ENCODE peak calls at places on chromosomes 4 and X, in eight cellular contexts. One of them, this sample, is unnamed.

GRCh38 chr4:38935391-38936073 is 67.9 kb downstream of the FAM114A1 start:
- DNase-seq in fibroblast of lung: no peak
- DNase-seq in cardiac muscle cell: no peak
- DNase-seq in astrocyte: no peak
- DNase-seq in CD4-positive, alpha-beta memory T cell: no peak
- DNase-seq in heart left ventricle: no peak
- DNase-seq in endothelial cell of umbilical vein: no peak
- DNase-seq in AG04450: no peak
- DNase-seq in this sample: no peak

GRCh38 chr4:24768006-24768405 is 27.4 kb upstream of the SOD3 start:
- DNase-seq in fibroblast of lung: no peak
- DNase-seq in cardiac muscle cell: no peak
- DNase-seq in astrocyte: no peak
- DNase-seq in CD4-positive, alpha-beta memory T cell: no peak
- DNase-seq in heart left ventricle: no peak
- DNase-seq in endothelial cell of umbilical vein: no peak
- DNase-seq in AG04450: no peak
- DNase-seq in this sample: no peak

GRCh38 chr4:116332508-116332907 is 752.9 kb downstream of the TRAM1L1 start:
- DNase-seq in fibroblast of lung: no peak
- DNase-seq in cardiac muscle cell: no peak
- DNase-seq in astrocyte: no peak
- DNase-seq in CD4-positive, alpha-beta memory T cell: no peak
- DNase-seq in heart left ventricle: no peak
- DNase-seq in endothelial cell of umbilical vein: no peak
- DNase-seq in AG04450: no peak
- DNase-seq in this sample: no peak

GRCh38 chr4:133136833-133137232 is 12.3 kb upstream of the PCDH10 start:
- DNase-seq in fibroblast of lung: no peak
- DNase-seq in cardiac muscle cell: no peak
- DNase-seq in astrocyte: no peak
- DNase-seq in CD4-positive, alpha-beta memory T cell: no peak
- DNase-seq in heart left ventricle: no peak
- DNase-seq in endothelial cell of umbilical vein: peak
- DNase-seq in AG04450: no peak
- DNase-seq in this sample: no peak

GRCh38 chrX:13662537-13662841 is 9.5 kb downstream of the TCEANC start:
- DNase-seq in fibroblast of lung: peak
- DNase-seq in cardiac muscle cell: peak
- DNase-seq in astrocyte: no peak
- DNase-seq in CD4-positive, alpha-beta memory T cell: no peak
- DNase-seq in heart left ventricle: no peak
- DNase-seq in endothelial cell of umbilical vein: no peak
- DNase-seq in AG04450: no peak
- DNase-seq in this sample: no peak

GRCh38 chrX:148381603-148382002 is 118.8 kb upstream of the AFF2 start:
- DNase-seq in fibroblast of lung: no peak
- DNase-seq in cardiac muscle cell: no peak
- DNase-seq in astrocyte: no peak
- DNase-seq in CD4-positive, alpha-beta memory T cell: peak
- DNase-seq in heart left ventricle: no peak
- DNase-seq in endothelial cell of umbilical vein: no peak
- DNase-seq in AG04450: no peak
- DNase-seq in this sample: peak

GRCh38 chr4:176545886-176546285 is 226.1 kb downstream of the SPCS3 start:
- DNase-seq in fibroblast of lung: peak
- DNase-seq in cardiac muscle cell: no peak
- DNase-seq in astrocyte: no peak
- DNase-seq in CD4-positive, alpha-beta memory T cell: no peak
- DNase-seq in heart left ventricle: no peak
- DNase-seq in endothelial cell of umbilical vein: no peak
- DNase-seq in AG04450: no peak
- DNase-seq in this sample: no peak

GRCh38 chr4:9880411-9881197 is 99.2 kb downstream of the DRD5 start:
- DNase-seq in fibroblast of lung: no peak
- DNase-seq in cardiac muscle cell: peak
- DNase-seq in astrocyte: no peak
- DNase-seq in CD4-positive, alpha-beta memory T cell: no peak
- DNase-seq in heart left ventricle: no peak
- DNase-seq in endothelial cell of umbilical vein: no peak
- DNase-seq in AG04450: no peak
- DNase-seq in this sample: no peak

GRCh38 chr4:105541420-105541819 is 11.0 kb upstream of the ARHGEF38 start:
- DNase-seq in fibroblast of lung: no peak
- DNase-seq in cardiac muscle cell: no peak
- DNase-seq in astrocyte: no peak
- DNase-seq in CD4-positive, alpha-beta memory T cell: no peak
- DNase-seq in heart left ventricle: no peak
- DNase-seq in endothelial cell of umbilical vein: no peak
- DNase-seq in AG04450: no peak
- DNase-seq in this sample: no peak

GRCh38 chr4:8303485-8304281 is 34.1 kb downstream of the HTRA3 start:
- DNase-seq in fibroblast of lung: peak
- DNase-seq in cardiac muscle cell: peak
- DNase-seq in astrocyte: peak
- DNase-seq in CD4-positive, alpha-beta memory T cell: no peak
- DNase-seq in heart left ventricle: peak
- DNase-seq in endothelial cell of umbilical vein: peak
- DNase-seq in AG04450: peak
- DNase-seq in this sample: no peak

GRCh38 chr4:119550857-119551532 is 77.6 kb downstream of the PDE5A start:
- DNase-seq in fibroblast of lung: no peak
- DNase-seq in cardiac muscle cell: no peak
- DNase-seq in astrocyte: peak
- DNase-seq in CD4-positive, alpha-beta memory T cell: no peak
- DNase-seq in heart left ventricle: no peak
- DNase-seq in endothelial cell of umbilical vein: no peak
- DNase-seq in AG04450: no peak
- DNase-seq in this sample: no peak

GRCh38 chrX:71178908-71179307 is 34.3 kb downstream of the NLGN3 start:
- DNase-seq in fibroblast of lung: peak
- DNase-seq in cardiac muscle cell: peak
- DNase-seq in astrocyte: peak
- DNase-seq in CD4-positive, alpha-beta memory T cell: peak
- DNase-seq in heart left ventricle: peak
- DNase-seq in endothelial cell of umbilical vein: peak
- DNase-seq in AG04450: peak
- DNase-seq in this sample: peak

GRCh38 chr4:37678624-37679023 is 7.6 kb downstream of the RELL1 start:
- DNase-seq in fibroblast of lung: no peak
- DNase-seq in cardiac muscle cell: peak
- DNase-seq in astrocyte: no peak
- DNase-seq in CD4-positive, alpha-beta memory T cell: no peak
- DNase-seq in heart left ventricle: no peak
- DNase-seq in endothelial cell of umbilical vein: no peak
- DNase-seq in AG04450: no peak
- DNase-seq in this sample: no peak

GRCh38 chr4:41454393-41454792 is 83.6 kb upstream of the LIMCH1 start:
- DNase-seq in fibroblast of lung: no peak
- DNase-seq in cardiac muscle cell: no peak
- DNase-seq in astrocyte: no peak
- DNase-seq in CD4-positive, alpha-beta memory T cell: no peak
- DNase-seq in heart left ventricle: no peak
- DNase-seq in endothelial cell of umbilical vein: no peak
- DNase-seq in AG04450: no peak
- DNase-seq in this sample: no peak

GRCh38 chr4:104531390-104531789 is 36.7 kb upstream of the CXXC4 start:
- DNase-seq in fibroblast of lung: peak
- DNase-seq in cardiac muscle cell: peak
- DNase-seq in astrocyte: no peak
- DNase-seq in CD4-positive, alpha-beta memory T cell: no peak
- DNase-seq in heart left ventricle: no peak
- DNase-seq in endothelial cell of umbilical vein: no peak
- DNase-seq in AG04450: no peak
- DNase-seq in this sample: no peak

GRCh38 chr4:8030121-8030781 is 90.6 kb upstream of the AFAP1 start:
- DNase-seq in fibroblast of lung: no peak
- DNase-seq in cardiac muscle cell: no peak
- DNase-seq in astrocyte: no peak
- DNase-seq in CD4-positive, alpha-beta memory T cell: no peak
- DNase-seq in heart left ventricle: no peak
- DNase-seq in endothelial cell of umbilical vein: no peak
- DNase-seq in AG04450: no peak
- DNase-seq in this sample: no peak

GRCh38 chrX:29870608-29871007 is 344.8 kb upstream of the MAGEB2 start:
- DNase-seq in fibroblast of lung: no peak
- DNase-seq in cardiac muscle cell: no peak
- DNase-seq in astrocyte: no peak
- DNase-seq in CD4-positive, alpha-beta memory T cell: no peak
- DNase-seq in heart left ventricle: no peak
- DNase-seq in endothelial cell of umbilical vein: no peak
- DNase-seq in AG04450: no peak
- DNase-seq in this sample: no peak

GRCh38 chrX:100407784-100408642 is 2.1 kb downstream of the PCDH19 start:
- DNase-seq in fibroblast of lung: no peak
- DNase-seq in cardiac muscle cell: no peak
- DNase-seq in astrocyte: no peak
- DNase-seq in CD4-positive, alpha-beta memory T cell: no peak
- DNase-seq in heart left ventricle: no peak
- DNase-seq in endothelial cell of umbilical vein: peak
- DNase-seq in AG04450: no peak
- DNase-seq in this sample: no peak
- H3K4me3 ChIP-seq in fibroblast of lung: no peak
- H3K4me3 ChIP-seq in cardiac muscle cell: peak
- H3K4me3 ChIP-seq in astrocyte: no peak
- H3K4me3 ChIP-seq in CD4-positive, alpha-beta memory T cell: no peak
- H3K4me3 ChIP-seq in heart left ventricle: peak
- H3K4me3 ChIP-seq in endothelial cell of umbilical vein: no peak
- H3K4me3 ChIP-seq in AG04450: no peak
- H3K4me3 ChIP-seq in this sample: no peak

GRCh38 chrX:125894947-125895346 is 271.1 kb downstream of the DCAF12L2 start:
- DNase-seq in fibroblast of lung: no peak
- DNase-seq in cardiac muscle cell: no peak
- DNase-seq in astrocyte: no peak
- DNase-seq in CD4-positive, alpha-beta memory T cell: no peak
- DNase-seq in heart left ventricle: no peak
- DNase-seq in endothelial cell of umbilical vein: no peak
- DNase-seq in AG04450: no peak
- DNase-seq in this sample: no peak
- H3K4me3 ChIP-seq in fibroblast of lung: no peak
- H3K4me3 ChIP-seq in cardiac muscle cell: no peak
- H3K4me3 ChIP-seq in astrocyte: no peak
- H3K4me3 ChIP-seq in CD4-positive, alpha-beta memory T cell: no peak
- H3K4me3 ChIP-seq in heart left ventricle: no peak
- H3K4me3 ChIP-seq in endothelial cell of umbilical vein: no peak
- H3K4me3 ChIP-seq in AG04450: no peak
- H3K4me3 ChIP-seq in this sample: no peak

GRCh38 chrX:15906544-15906943 is 51.9 kb upstream of the AP1S2 start:
- DNase-seq in fibroblast of lung: peak
- DNase-seq in cardiac muscle cell: no peak
- DNase-seq in astrocyte: no peak
- DNase-seq in CD4-positive, alpha-beta memory T cell: no peak
- DNase-seq in heart left ventricle: no peak
- DNase-seq in endothelial cell of umbilical vein: no peak
- DNase-seq in AG04450: no peak
- DNase-seq in this sample: no peak
- H3K4me3 ChIP-seq in fibroblast of lung: no peak
- H3K4me3 ChIP-seq in cardiac muscle cell: no peak
- H3K4me3 ChIP-seq in astrocyte: no peak
- H3K4me3 ChIP-seq in CD4-positive, alpha-beta memory T cell: no peak
- H3K4me3 ChIP-seq in heart left ventricle: no peak
- H3K4me3 ChIP-seq in endothelial cell of umbilical vein: no peak
- H3K4me3 ChIP-seq in AG04450: no peak
- H3K4me3 ChIP-seq in this sample: no peak

GRCh38 chr4:57039345-57039744 is 60.6 kb downstream of the POLR2B start:
- DNase-seq in fibroblast of lung: no peak
- DNase-seq in cardiac muscle cell: peak
- DNase-seq in astrocyte: no peak
- DNase-seq in CD4-positive, alpha-beta memory T cell: no peak
- DNase-seq in heart left ventricle: no peak
- DNase-seq in endothelial cell of umbilical vein: no peak
- DNase-seq in AG04450: no peak
- DNase-seq in this sample: no peak

GRCh38 chr4:57044279-57044678 is 65.6 kb downstream of the POLR2B start:
- DNase-seq in fibroblast of lung: peak
- DNase-seq in cardiac muscle cell: no peak
- DNase-seq in astrocyte: no peak
- DNase-seq in CD4-positive, alpha-beta memory T cell: no peak
- DNase-seq in heart left ventricle: no peak
- DNase-seq in endothelial cell of umbilical vein: no peak
- DNase-seq in AG04450: no peak
- DNase-seq in this sample: no peak

GRCh38 chr4:57040510-57040909 is 61.8 kb downstream of the POLR2B start:
- DNase-seq in fibroblast of lung: no peak
- DNase-seq in cardiac muscle cell: no peak
- DNase-seq in astrocyte: no peak
- DNase-seq in CD4-positive, alpha-beta memory T cell: no peak
- DNase-seq in heart left ventricle: no peak
- DNase-seq in endothelial cell of umbilical vein: no peak
- DNase-seq in AG04450: no peak
- DNase-seq in this sample: no peak

GRCh38 chr4:57044996-57045395 is 65.2 kb downstream of the IGFBP7 start:
- DNase-seq in fibroblast of lung: no peak
- DNase-seq in cardiac muscle cell: peak
- DNase-seq in astrocyte: peak
- DNase-seq in CD4-positive, alpha-beta memory T cell: no peak
- DNase-seq in heart left ventricle: no peak
- DNase-seq in endothelial cell of umbilical vein: no peak
- DNase-seq in AG04450: no peak
- DNase-seq in this sample: no peak

GRCh38 chr4:57043304-57044251 is 64.9 kb downstream of the POLR2B start:
- DNase-seq in fibroblast of lung: no peak
- DNase-seq in cardiac muscle cell: peak
- DNase-seq in astrocyte: peak
- DNase-seq in CD4-positive, alpha-beta memory T cell: no peak
- DNase-seq in heart left ventricle: peak
- DNase-seq in endothelial cell of umbilical vein: peak
- DNase-seq in AG04450: no peak
- DNase-seq in this sample: no peak
- H3K4me3 ChIP-seq in fibroblast of lung: no peak
- H3K4me3 ChIP-seq in cardiac muscle cell: no peak
- H3K4me3 ChIP-seq in astrocyte: peak
- H3K4me3 ChIP-seq in CD4-positive, alpha-beta memory T cell: no peak
- H3K4me3 ChIP-seq in heart left ventricle: no peak
- H3K4me3 ChIP-seq in endothelial cell of umbilical vein: no peak
- H3K4me3 ChIP-seq in AG04450: no peak
- H3K4me3 ChIP-seq in this sample: no peak

GRCh38 chrX:119234931-119235555 is 1.0 kb upstream of the PGRMC1 start:
- DNase-seq in fibroblast of lung: peak
- DNase-seq in cardiac muscle cell: peak
- DNase-seq in astrocyte: no peak
- DNase-seq in CD4-positive, alpha-beta memory T cell: no peak
- DNase-seq in heart left ventricle: no peak
- DNase-seq in endothelial cell of umbilical vein: no peak
- DNase-seq in AG04450: no peak
- DNase-seq in this sample: no peak

GRCh38 chrX:119235872-119236598 is at the start of gene PGRMC1:
- DNase-seq in fibroblast of lung: peak
- DNase-seq in cardiac muscle cell: peak
- DNase-seq in astrocyte: peak
- DNase-seq in CD4-positive, alpha-beta memory T cell: peak
- DNase-seq in heart left ventricle: peak
- DNase-seq in endothelial cell of umbilical vein: peak
- DNase-seq in AG04450: peak
- DNase-seq in this sample: peak

GRCh38 chrX:119238557-119238956 is 2.5 kb downstream of the PGRMC1 start:
- DNase-seq in fibroblast of lung: peak
- DNase-seq in cardiac muscle cell: peak
- DNase-seq in astrocyte: peak
- DNase-seq in CD4-positive, alpha-beta memory T cell: no peak
- DNase-seq in heart left ventricle: no peak
- DNase-seq in endothelial cell of umbilical vein: no peak
- DNase-seq in AG04450: no peak
- DNase-seq in this sample: no peak

GRCh38 chrX:119237526-119238035 is 1.5 kb downstream of the PGRMC1 start:
- DNase-seq in fibroblast of lung: peak
- DNase-seq in cardiac muscle cell: peak
- DNase-seq in astrocyte: no peak
- DNase-seq in CD4-positive, alpha-beta memory T cell: no peak
- DNase-seq in heart left ventricle: no peak
- DNase-seq in endothelial cell of umbilical vein: no peak
- DNase-seq in AG04450: no peak
- DNase-seq in this sample: no peak

GRCh38 chrX:119236599-119237525 is 777 bp downstream of the PGRMC1 start:
- DNase-seq in fibroblast of lung: peak
- DNase-seq in cardiac muscle cell: peak
- DNase-seq in astrocyte: peak
- DNase-seq in CD4-positive, alpha-beta memory T cell: peak
- DNase-seq in heart left ventricle: no peak
- DNase-seq in endothelial cell of umbilical vein: peak
- DNase-seq in AG04450: peak
- DNase-seq in this sample: peak
- H3K4me3 ChIP-seq in fibroblast of lung: peak
- H3K4me3 ChIP-seq in cardiac muscle cell: peak
- H3K4me3 ChIP-seq in astrocyte: peak
- H3K4me3 ChIP-seq in CD4-positive, alpha-beta memory T cell: peak
- H3K4me3 ChIP-seq in heart left ventricle: peak
- H3K4me3 ChIP-seq in endothelial cell of umbilical vein: peak
- H3K4me3 ChIP-seq in AG04450: peak
- H3K4me3 ChIP-seq in this sample: peak

This sample was measured in CD4-positive, CD25-positive, alpha-beta regulatory T cell.